ENCODE peak calls at places on chromosomes 16 and 17, in nine cellular contexts. One of them, this sample, is unnamed.

GRCh38 chr16:56600398-56600999 is 7.9 kb upstream of the MT2A start:
- DNase-seq in esophagus muscularis mucosa: no peak
- DNase-seq in GM23338: peak; percentile 80
- DNase-seq in tibial artery: no peak
- DNase-seq in esophagus squamous epithelium: no peak
- DNase-seq in CD8-positive, alpha-beta T cell: no peak
- DNase-seq in right atrium auricular region: no peak
- DNase-seq in transverse colon: no peak
- DNase-seq in H1: no peak
- DNase-seq in this sample: no peak

GRCh38 chr17:76367647-76368046 is 13.9 kb upstream of the PRPSAP1 start:
- DNase-seq in esophagus squamous epithelium: no peak
- DNase-seq in CD8-positive, alpha-beta T cell: no peak
- DNase-seq in tibial artery: no peak
- DNase-seq in right atrium auricular region: no peak
- DNase-seq in esophagus muscularis mucosa: no peak
- DNase-seq in GM23338: no peak
- DNase-seq in H1: no peak
- DNase-seq in transverse colon: no peak
- DNase-seq in this sample: no peak

GRCh38 chr17:15279011-15279477 is 13.9 kb upstream of the PMP22 start:
- DNase-seq in transverse colon: no peak
- DNase-seq in GM23338: no peak
- DNase-seq in CD8-positive, alpha-beta T cell: no peak
- DNase-seq in esophagus squamous epithelium: no peak
- DNase-seq in H1: no peak
- DNase-seq in esophagus muscularis mucosa: no peak
- DNase-seq in right atrium auricular region: no peak
- DNase-seq in tibial artery: no peak
- DNase-seq in this sample: no peak

GRCh38 chr17:17042381-17042736 is at the start of gene MPRIP:
- DNase-seq in tibial artery: no peak
- DNase-seq in transverse colon: no peak
- DNase-seq in esophagus muscularis mucosa: no peak
- DNase-seq in GM23338: no peak
- DNase-seq in right atrium auricular region: no peak
- DNase-seq in CD8-positive, alpha-beta T cell: no peak
- DNase-seq in H1: no peak
- DNase-seq in esophagus squamous epithelium: no peak
- DNase-seq in this sample: no peak

GRCh38 chr16:1001096-1001495 is 19.5 kb downstream of the SOX8 start:
- DNase-seq in transverse colon: no peak
- DNase-seq in esophagus squamous epithelium: no peak
- DNase-seq in CD8-positive, alpha-beta T cell: no peak
- DNase-seq in esophagus muscularis mucosa: no peak
- DNase-seq in H1: no peak
- DNase-seq in GM23338: no peak
- DNase-seq in right atrium auricular region: no peak
- DNase-seq in tibial artery: no peak
- DNase-seq in this sample: no peak

GRCh38 chr17:39198186-39198566 is 707 bp upstream of the CACNB1 start:
- DNase-seq in H1: no peak
- DNase-seq in tibial artery: no peak
- DNase-seq in right atrium auricular region: no peak
- DNase-seq in transverse colon: no peak
- DNase-seq in CD8-positive, alpha-beta T cell: no peak
- DNase-seq in esophagus squamous epithelium: no peak
- DNase-seq in esophagus muscularis mucosa: no peak
- DNase-seq in GM23338: no peak
- DNase-seq in this sample: no peak

GRCh38 chr17:30413109-30413508 is 34.4 kb downstream of the CPD start:
- DNase-seq in H1: no peak
- DNase-seq in esophagus squamous epithelium: no peak
- DNase-seq in GM23338: no peak
- DNase-seq in tibial artery: no peak
- DNase-seq in right atrium auricular region: no peak
- DNase-seq in CD8-positive, alpha-beta T cell: no peak
- DNase-seq in esophagus muscularis mucosa: no peak
- DNase-seq in transverse colon: no peak
- DNase-seq in this sample: no peak

GRCh38 chr16:1037023-1037933 is 35.3 kb upstream of the SSTR5 start:
- DNase-seq in GM23338: peak; percentile 18
- DNase-seq in esophagus muscularis mucosa: no peak
- DNase-seq in tibial artery: no peak
- DNase-seq in right atrium auricular region: no peak
- DNase-seq in H1: no peak
- DNase-seq in esophagus squamous epithelium: no peak
- DNase-seq in CD8-positive, alpha-beta T cell: no peak
- DNase-seq in transverse colon: no peak
- DNase-seq in this sample: no peak

GRCh38 chr16:21302454-21302853 is 24.4 kb upstream of the CRYM start:
- DNase-seq in right atrium auricular region: no peak
- DNase-seq in transverse colon: no peak
- DNase-seq in H1: no peak
- DNase-seq in esophagus muscularis mucosa: no peak
- DNase-seq in CD8-positive, alpha-beta T cell: no peak
- DNase-seq in GM23338: peak; percentile 43
- DNase-seq in esophagus squamous epithelium: no peak
- DNase-seq in tibial artery: no peak
- DNase-seq in this sample: no peak

GRCh38 chr16:85878407-85878806 is 20.6 kb upstream of the IRF8 start:
- DNase-seq in tibial artery: no peak
- DNase-seq in right atrium auricular region: no peak
- DNase-seq in esophagus muscularis mucosa: no peak
- DNase-seq in esophagus squamous epithelium: no peak
- DNase-seq in H1: no peak
- DNase-seq in GM23338: no peak
- DNase-seq in CD8-positive, alpha-beta T cell: no peak
- DNase-seq in transverse colon: no peak
- DNase-seq in this sample: no peak

GRCh38 chr16:85882181-85882810 is 16.7 kb upstream of the IRF8 start:
- DNase-seq in transverse colon: no peak
- DNase-seq in esophagus squamous epithelium: no peak
- DNase-seq in esophagus muscularis mucosa: no peak
- DNase-seq in GM23338: no peak
- DNase-seq in H1: no peak
- DNase-seq in CD8-positive, alpha-beta T cell: no peak
- DNase-seq in tibial artery: no peak
- DNase-seq in right atrium auricular region: no peak
- DNase-seq in this sample: no peak

GRCh38 chr16:85881436-85881835 is 17.5 kb upstream of the IRF8 start:
- DNase-seq in H1: no peak
- DNase-seq in right atrium auricular region: no peak
- DNase-seq in CD8-positive, alpha-beta T cell: no peak
- DNase-seq in transverse colon: no peak
- DNase-seq in GM23338: no peak
- DNase-seq in esophagus squamous epithelium: no peak
- DNase-seq in esophagus muscularis mucosa: no peak
- DNase-seq in tibial artery: no peak
- DNase-seq in this sample: no peak

GRCh38 chr16:85879975-85880831 is 18.8 kb upstream of the IRF8 start:
- DNase-seq in right atrium auricular region: no peak
- DNase-seq in H1: no peak
- DNase-seq in esophagus muscularis mucosa: no peak
- DNase-seq in esophagus squamous epithelium: no peak
- DNase-seq in transverse colon: no peak
- DNase-seq in GM23338: no peak
- DNase-seq in tibial artery: no peak
- DNase-seq in CD8-positive, alpha-beta T cell: no peak
- DNase-seq in this sample: no peak

DNA sequence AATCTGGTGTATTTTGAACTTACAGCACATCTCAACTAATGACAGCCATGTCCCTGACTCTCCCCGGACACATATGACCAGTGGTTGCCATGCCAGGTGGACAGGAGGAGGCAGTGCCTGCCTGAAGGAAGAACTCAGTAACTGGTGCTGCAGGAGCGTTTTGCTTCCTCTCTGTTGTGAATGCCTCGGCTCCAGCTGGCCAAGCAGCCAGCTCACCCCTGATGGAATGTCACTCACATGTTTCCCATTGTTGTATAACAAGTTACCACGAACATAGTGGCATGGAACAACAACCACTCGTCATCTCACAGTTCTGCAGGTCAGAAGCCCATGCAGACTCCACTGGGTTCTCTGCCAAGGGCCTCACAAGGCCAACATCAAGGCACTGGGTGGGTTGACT is 20.1 kb upstream of the IRF8 start:
- DNase-seq in right atrium auricular region: no peak
- DNase-seq in CD8-positive, alpha-beta T cell: no peak
- DNase-seq in transverse colon: no peak
- DNase-seq in GM23338: peak; percentile 17
- DNase-seq in esophagus muscularis mucosa: no peak
- DNase-seq in tibial artery: no peak
- DNase-seq in esophagus squamous epithelium: no peak
- DNase-seq in H1: no peak
- DNase-seq in this sample: no peak
- TF ChIP-seq CTCF in right atrium auricular region: no peak
- TF ChIP-seq CTCF in CD8-positive, alpha-beta T cell: no peak
- TF ChIP-seq CTCF in transverse colon: no peak
- TF ChIP-seq CTCF in GM23338: no peak
- TF ChIP-seq CTCF in esophagus muscularis mucosa: no peak
- TF ChIP-seq CTCF in tibial artery: no peak
- TF ChIP-seq CTCF in esophagus squamous epithelium: no peak
- TF ChIP-seq CTCF in H1: no peak
- TF ChIP-seq CTCF in this sample: no peak

GRCh38 chr17:27236710-27237315 is 57.1 kb upstream of the WSB1 start:
- DNase-seq in esophagus muscularis mucosa: no peak
- DNase-seq in CD8-positive, alpha-beta T cell: peak; percentile 55
- DNase-seq in esophagus squamous epithelium: no peak
- DNase-seq in tibial artery: peak; percentile 85
- DNase-seq in H1: peak; percentile 86
- DNase-seq in GM23338: peak; percentile 82
- DNase-seq in transverse colon: peak; percentile 89
- DNase-seq in right atrium auricular region: peak; percentile 86
- DNase-seq in this sample: no peak
- H3K4me1 ChIP-seq in esophagus muscularis mucosa: peaks cover 16% of the 10 kb centered on the region
- H3K4me1 ChIP-seq in CD8-positive, alpha-beta T cell: no peaks in the 10 kb centered on the region
- H3K4me1 ChIP-seq in esophagus squamous epithelium: peaks cover 19% of the 10 kb centered on the region
- H3K4me1 ChIP-seq in tibial artery: peaks cover 10% of the 10 kb centered on the region
- H3K4me1 ChIP-seq in H1: no peaks in the 10 kb centered on the region
- H3K4me1 ChIP-seq in GM23338: no peaks in the 10 kb centered on the region
- H3K4me1 ChIP-seq in transverse colon: peaks cover 17% of the 10 kb centered on the region
- H3K4me1 ChIP-seq in right atrium auricular region: no peaks in the 10 kb centered on the region
- H3K4me1 ChIP-seq in this sample: no peaks in the 10 kb centered on the region

GRCh38 chr17:31745964-31746650 is 112.9 kb downstream of the COPRS start:
- DNase-seq in CD8-positive, alpha-beta T cell: no peak
- DNase-seq in esophagus squamous epithelium: no peak
- DNase-seq in GM23338: no peak
- DNase-seq in tibial artery: no peak
- DNase-seq in right atrium auricular region: no peak
- DNase-seq in esophagus muscularis mucosa: no peak
- DNase-seq in transverse colon: no peak
- DNase-seq in H1: no peak
- DNase-seq in this sample: no peak

GRCh38 chr17:31744541-31744951 is 114.5 kb downstream of the COPRS start:
- DNase-seq in CD8-positive, alpha-beta T cell: no peak
- DNase-seq in tibial artery: no peak
- DNase-seq in esophagus squamous epithelium: no peak
- DNase-seq in GM23338: no peak
- DNase-seq in right atrium auricular region: no peak
- DNase-seq in transverse colon: no peak
- DNase-seq in H1: no peak
- DNase-seq in esophagus muscularis mucosa: no peak
- DNase-seq in this sample: no peak

GRCh38 chr17:31740611-31741082 is 118.4 kb downstream of the COPRS start:
- DNase-seq in GM23338: no peak
- DNase-seq in tibial artery: peak; percentile 50
- DNase-seq in esophagus muscularis mucosa: no peak
- DNase-seq in CD8-positive, alpha-beta T cell: no peak
- DNase-seq in H1: no peak
- DNase-seq in esophagus squamous epithelium: no peak
- DNase-seq in right atrium auricular region: no peak
- DNase-seq in transverse colon: no peak
- DNase-seq in this sample: no peak

GRCh38 chr17:31741371-31741770 is 117.7 kb downstream of the COPRS start:
- DNase-seq in esophagus muscularis mucosa: no peak
- DNase-seq in transverse colon: no peak
- DNase-seq in CD8-positive, alpha-beta T cell: no peak
- DNase-seq in right atrium auricular region: no peak
- DNase-seq in tibial artery: no peak
- DNase-seq in esophagus squamous epithelium: no peak
- DNase-seq in H1: no peak
- DNase-seq in GM23338: no peak
- DNase-seq in this sample: no peak

GRCh38 chr17:31743767-31744166 is 115.3 kb downstream of the COPRS start:
- DNase-seq in H1: no peak
- DNase-seq in right atrium auricular region: no peak
- DNase-seq in transverse colon: no peak
- DNase-seq in esophagus muscularis mucosa: no peak
- DNase-seq in CD8-positive, alpha-beta T cell: no peak
- DNase-seq in GM23338: peak; percentile 55
- DNase-seq in esophagus squamous epithelium: no peak
- DNase-seq in tibial artery: no peak
- DNase-seq in this sample: no peak
- H3K27ac ChIP-seq in H1: no peak overlapping the region
- H3K27ac ChIP-seq in right atrium auricular region: no peak overlapping the region
- H3K27ac ChIP-seq in transverse colon: no peak overlapping the region
- H3K27ac ChIP-seq in esophagus muscularis mucosa: peak overlapping the region; percentile 35
- H3K27ac ChIP-seq in CD8-positive, alpha-beta T cell: no peak overlapping the region
- H3K27ac ChIP-seq in GM23338: no peak overlapping the region
- H3K27ac ChIP-seq in esophagus squamous epithelium: no peak overlapping the region
- H3K27ac ChIP-seq in tibial artery: peak overlapping the region; percentile 67
- H3K27ac ChIP-seq in this sample: no peak overlapping the region

DNA sequence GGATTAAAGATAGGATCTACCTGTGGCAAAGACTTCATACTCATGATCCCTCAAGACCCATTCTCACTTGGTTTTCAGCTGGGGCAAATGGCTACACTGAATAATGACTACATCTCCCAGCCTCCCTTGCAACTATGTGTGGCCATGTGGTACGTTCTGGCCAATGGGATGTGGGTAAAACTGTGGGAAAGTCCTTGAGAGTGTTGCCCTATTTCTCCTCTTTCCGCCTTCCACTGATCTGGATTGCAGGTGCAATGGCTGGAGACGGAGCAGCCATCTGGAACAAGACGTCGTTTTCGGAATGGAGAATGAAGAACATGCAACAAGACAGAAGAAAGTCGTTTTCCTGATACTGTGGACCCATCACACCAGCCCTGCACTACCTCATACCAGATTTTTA is 48.5 kb downstream of the HAPSTR1 start:
- DNase-seq in GM23338: peak; percentile 86
- DNase-seq in right atrium auricular region: no peak
- DNase-seq in CD8-positive, alpha-beta T cell: no peak
- DNase-seq in tibial artery: no peak
- DNase-seq in esophagus squamous epithelium: no peak
- DNase-seq in esophagus muscularis mucosa: no peak
- DNase-seq in H1: no peak
- DNase-seq in transverse colon: no peak
- DNase-seq in this sample: no peak
- TF ChIP-seq CTCF in GM23338: no peak
- TF ChIP-seq CTCF in right atrium auricular region: no peak
- TF ChIP-seq CTCF in CD8-positive, alpha-beta T cell: no peak
- TF ChIP-seq CTCF in tibial artery: no peak
- TF ChIP-seq CTCF in esophagus squamous epithelium: no peak
- TF ChIP-seq CTCF in esophagus muscularis mucosa: no peak
- TF ChIP-seq CTCF in H1: no peak
- TF ChIP-seq CTCF in transverse colon: no peak
- TF ChIP-seq CTCF in this sample: no peak

DNA sequence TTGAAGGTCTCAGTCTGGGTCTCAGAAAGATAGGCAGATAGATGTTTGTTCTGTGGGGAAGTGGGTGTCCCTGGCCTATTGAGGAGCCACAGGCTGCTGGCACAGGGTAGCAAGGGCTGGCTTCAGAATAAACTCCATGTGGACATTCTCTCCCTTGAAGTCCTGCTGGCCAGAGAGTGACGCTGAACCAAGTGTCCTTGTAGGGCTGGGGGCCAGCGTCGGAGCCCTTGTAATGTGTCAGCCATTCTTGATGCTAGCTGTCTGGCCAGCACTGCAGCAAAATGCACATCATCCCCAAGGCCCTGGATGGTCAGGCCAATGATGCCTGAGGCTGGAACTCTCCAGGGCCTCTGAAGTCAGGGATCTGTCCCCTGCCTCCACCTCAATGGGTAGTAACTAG is 103.3 kb downstream of the CCDC182 start:
- DNase-seq in right atrium auricular region: no peak
- DNase-seq in tibial artery: no peak
- DNase-seq in esophagus squamous epithelium: no peak
- DNase-seq in CD8-positive, alpha-beta T cell: no peak
- DNase-seq in GM23338: no peak
- DNase-seq in H1: no peak
- DNase-seq in esophagus muscularis mucosa: no peak
- DNase-seq in transverse colon: no peak
- DNase-seq in this sample: no peak
- H3K4me1 ChIP-seq in right atrium auricular region: no peaks in the 10 kb centered on the region
- H3K4me1 ChIP-seq in tibial artery: no peaks in the 10 kb centered on the region
- H3K4me1 ChIP-seq in esophagus squamous epithelium: no peaks in the 10 kb centered on the region
- H3K4me1 ChIP-seq in CD8-positive, alpha-beta T cell: no peaks in the 10 kb centered on the region
- H3K4me1 ChIP-seq in GM23338: no peaks in the 10 kb centered on the region
- H3K4me1 ChIP-seq in H1: peaks cover under 1% of the 10 kb centered on the region
- H3K4me1 ChIP-seq in esophagus muscularis mucosa: no peaks in the 10 kb centered on the region
- H3K4me1 ChIP-seq in transverse colon: no peaks in the 10 kb centered on the region
- H3K4me1 ChIP-seq in this sample: no peaks in the 10 kb centered on the region